ENCODE peak calls at places on chromosomes 16 and 17, in six cellular contexts. B is aorta, D is anterior cingulate cortex, Q is GM10248, A is cardiac septum, S is naive B cell. U is an unnamed sample.

GRCh38 chr17:42067371-42068180 is 17.2 kb upstream of the C17orf113 start:
- DNase-seq in Q (peak; percentile 73), S (peak; percentile 61), B (peak; percentile 67), D (peak; percentile 33), A (peak; percentile 81), U (peak; percentile 77)

GRCh38 chr16:84907575-84907974 is 87.8 kb downstream of the CRISPLD2 start:
- DNase-seq in D (no peak), B (no peak), A (no peak), Q (no peak), S (no peak), U (no peak)

GRCh38 chr17:44541884-44542581 is 15.3 kb upstream of the FZD2 start:
- DNase-seq in D (no peak), A (no peak), B (no peak), Q (no peak), S (no peak), U (no peak)

GRCh38 chr17:12041316-12041715 is 20.6 kb downstream of the MAP2K4 start:
- DNase-seq in B (no peak), Q (no peak), A (no peak), S (no peak), D (no peak), U (no peak)

GRCh38 chr17:57268176-57268575 is 11.9 kb downstream of the MSI2 start:
- DNase-seq in S (no peak), B (no peak), D (no peak), A (no peak), Q (no peak), U (no peak)

GRCh38 chr17:21551081-21551881 is 141.0 kb upstream of the KCNJ18 start:
- DNase-seq in B (peak; percentile 89), A (peak; percentile 90), D (peak; percentile 89), Q (peak; percentile 79), S (peak; percentile 76), U (peak; percentile 82)

GRCh38 chr16:47978491-47979490 is 177.0 kb downstream of the ABCC12 start:
- DNase-seq in S (no peak), A (no peak), D (no peak), B (no peak), Q (no peak), U (no peak)

GRCh38 chr17:49316889-49317288 is 45.2 kb downstream of the ZNF652 start:
- DNase-seq in Q (no peak), D (no peak), B (no peak), S (no peak), A (no peak), U (no peak)

GRCh38 chr16:66924527-66925321 is 611 bp downstream of the RRAD start:
- DNase-seq in D (no peak), A (no peak), Q (peak; percentile 83), S (peak; percentile 36), B (no peak), U (peak; percentile 79)

GRCh38 chr17:4327638-4328037 is 38.8 kb downstream of the UBE2G1 start:
- DNase-seq in A (no peak), D (no peak), B (peak; percentile 57), Q (no peak), S (no peak), U (no peak)

GRCh38 chr16:84239910-84240309 is at the start of gene KCNG4:
- DNase-seq in Q (no peak), B (no peak), A (no peak), S (no peak), D (no peak), U (no peak)

GRCh38 chr17:27978689-27979175 is 63.7 kb upstream of the NLK start:
- DNase-seq in S (no peak), A (no peak), Q (no peak), D (no peak), B (no peak), U (no peak)

GRCh38 chr16:4338712-4339299 is 12.3 kb downstream of the PAM16 start:
- DNase-seq in D (no peak), B (peak; percentile 48), S (no peak), A (no peak), Q (no peak), U (no peak)

GRCh38 chr17:12081720-12082119 is 61.0 kb downstream of the MAP2K4 start:
- DNase-seq in A (no peak), S (no peak), Q (no peak), D (no peak), B (no peak), U (no peak)

GRCh38 chr16:3076577-3076976 is 11.1 kb downstream of the IL32 start:
- DNase-seq in S (no peak), B (no peak), Q (no peak), A (no peak), D (no peak), U (no peak)

GRCh38 chr17:62807812-62808575 is at the start of gene MARCHF10:
- DNase-seq in A (no peak), Q (peak; percentile 69), D (no peak), S (peak; percentile 61), B (no peak), U (peak; percentile 69)

GRCh38 chr16:24499193-24499814 is 40.1 kb upstream of the RBBP6 start:
- DNase-seq in D (peak; percentile 82), B (no peak), S (no peak), A (no peak), Q (peak; percentile 47), U (peak; percentile 34)

GRCh38 chr16:47888142-47888541 is 267.7 kb downstream of the ABCC12 start:
- DNase-seq in A (no peak), Q (no peak), D (no peak), B (no peak), S (no peak), U (no peak)